ENCODE peak calls at places on chromosomes 12 and 14, in four cellular contexts. L is astrocyte, E is hepatocyte, D is HepG2. A is an unnamed sample.

GRCh38 chr14:38500125-38500524 is 244.2 kb upstream of the CLEC14A start:
- DNase-seq in L (no peak), E (no peak), D (no peak), A (no peak)

GRCh38 chr12:86723326-86723725 is 467.1 kb upstream of the MGAT4C start:
- DNase-seq in L (no peak), E (no peak), D (no peak), A (no peak)

GRCh38 chr14:24959791-24960331 is 90.1 kb downstream of the STXBP6 start:
- DNase-seq in L (no peak), E (peak), D (peak), A (no peak)

GRCh38 chr12:102824218-102824835 is 92.7 kb downstream of the PAH start:
- DNase-seq in L (no peak), E (peak), D (peak), A (peak)

GRCh38 chr12:33588082-33588712 is 148.6 kb upstream of the SYT10 start:
- DNase-seq in L (peak), E (peak), D (no peak), A (peak)

GRCh38 chr12:19154696-19155095 is 25.2 kb downstream of the PLEKHA5 start:
- DNase-seq in L (no peak), E (no peak), D (no peak), A (no peak)

GRCh38 chr12:21526053-21526452 is at the start of gene SPX:
- DNase-seq in L (no peak), E (no peak), D (peak), A (no peak)

GRCh38 chr12:89828575-89828974 is 119.9 kb upstream of the ATP2B1 start:
- DNase-seq in L (no peak), E (no peak), D (no peak), A (no peak)

GRCh38 chr12:129607293-129607692 is 296.5 kb downstream of the TMEM132D start:
- DNase-seq in L (peak), E (peak), D (no peak), A (no peak)

GRCh38 chr14:104158827-104159798 is 20.7 kb downstream of the KIF26A start:
- DNase-seq in L (no peak), E (no peak), D (no peak), A (no peak)

GRCh38 chr12:50275545-50275944 is 7.8 kb downstream of the LIMA1 start:
- DNase-seq in L (no peak), E (no peak), D (no peak), A (peak)

GRCh38 chr12:111271674-111272418 is 97.0 kb downstream of the PHETA1 start:
- DNase-seq in L (no peak), E (no peak), D (no peak), A (no peak)

GRCh38 chr12:9798008-9798619 is 29.2 kb upstream of the KLRF1 start:
- DNase-seq in L (peak), E (peak), D (peak), A (peak)

GRCh38 chr12:119479121-119479561 is 114.4 kb upstream of the TMEM233 start:
- DNase-seq in L (no peak), E (no peak), D (no peak), A (no peak)

GRCh38 chr12:67471810-67472209 is 176.7 kb upstream of the DYRK2 start:
- DNase-seq in L (no peak), E (no peak), D (no peak), A (no peak)

GRCh38 chr14:50008562-50009355 is 107.6 kb downstream of the VCPKMT start:
- DNase-seq in L (no peak), E (no peak), D (no peak), A (peak)

GRCh38 chr12:3097186-3097804 is 20.1 kb downstream of the TSPAN9 start:
- DNase-seq in L (peak), E (peak), D (peak), A (peak)

GRCh38 chr12:124592050-124592449 is 24.6 kb upstream of the NCOR2 start:
- DNase-seq in L (peak), E (no peak), D (no peak), A (no peak)

GRCh38 chr12:120944645-120945217 is 33.6 kb upstream of the HNF1A start:
- DNase-seq in L (no peak), E (peak), D (no peak), A (peak)

GRCh38 chr14:99129211-99129696 is 142.7 kb downstream of the BCL11B start:
- DNase-seq in L (no peak), E (no peak), D (no peak), A (no peak)

GRCh38 chr12:2582631-2583616 is 211.8 kb upstream of the FKBP4 start:
- DNase-seq in L (peak), E (peak), D (peak), A (peak)

GRCh38 chr12:26119391-26119981 is 5.4 kb downstream of the BHLHE41 start:
- DNase-seq in L (peak), E (peak), D (peak), A (no peak)

GRCh38 chr12:81797100-81797499 is 38.0 kb upstream of the PPFIA2 start:
- DNase-seq in L (no peak), E (peak), D (peak), A (no peak)

GRCh38 chr12:81798294-81798693 is 39.1 kb upstream of the PPFIA2 start:
- DNase-seq in L (no peak), E (no peak), D (no peak), A (no peak)

DNA sequence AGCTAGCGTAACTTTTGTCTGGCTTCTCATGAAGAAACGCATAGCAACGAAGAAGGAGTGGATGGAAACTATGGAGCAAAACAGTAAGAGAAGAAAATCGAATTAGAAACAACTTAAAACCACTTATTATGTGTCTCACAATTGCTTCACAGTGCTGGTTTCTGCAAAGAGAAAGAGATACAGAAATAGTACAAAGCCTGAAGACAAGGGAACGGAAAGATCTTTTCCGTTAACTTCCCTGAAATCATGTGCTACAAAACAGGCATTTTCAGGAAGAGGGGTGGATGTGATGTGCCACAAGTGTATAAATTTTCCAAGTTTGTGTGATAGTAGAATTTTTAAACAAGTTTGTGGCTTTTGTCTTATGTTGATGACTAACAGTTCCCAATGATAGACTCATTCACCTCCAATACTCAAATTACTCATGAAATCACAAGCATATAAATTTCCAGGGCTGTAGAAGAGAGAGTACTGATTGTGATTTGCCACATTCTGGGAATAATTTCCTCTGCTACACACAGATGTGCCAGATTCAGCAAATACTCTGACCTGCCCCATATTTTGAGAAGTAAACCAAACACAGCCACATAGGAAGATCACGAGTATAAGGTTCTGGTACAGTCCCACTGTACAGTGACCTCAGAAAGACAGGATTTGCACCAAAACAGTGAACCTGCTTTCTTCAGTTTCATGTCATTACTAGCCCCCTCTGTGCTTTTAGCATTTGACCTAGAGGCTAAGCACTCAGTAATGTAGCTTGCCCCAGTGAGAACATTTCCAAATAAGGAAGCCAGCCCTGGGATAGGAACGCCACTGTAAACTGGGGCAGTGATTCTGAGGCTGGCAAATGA is 41.4 kb upstream of the PPFIA2 start:
- DNase-seq in L (peak), E (no peak), D (no peak), A (no peak)
- H3K27ac ChIP-seq in L (peak), E (no peak), D (no peak), A (no peak)

GRCh38 chr12:108731866-108732461 is 646 bp upstream of the CORO1C start:
- DNase-seq in L (peak), E (peak), D (peak), A (peak)

GRCh38 chr12:108735855-108736254 is 4.5 kb upstream of the CORO1C start:
- DNase-seq in L (no peak), E (no peak), D (no peak), A (no peak)

GRCh38 chr12:108733132-108733531 is 1.8 kb upstream of the CORO1C start:
- DNase-seq in L (no peak), E (no peak), D (no peak), A (no peak)

GRCh38 chr12:108732489-108732888 is 1.2 kb upstream of the CORO1C start:
- DNase-seq in L (no peak), E (no peak), D (no peak), A (no peak)

GRCh38 chr12:108734200-108734906 is 3.0 kb upstream of the CORO1C start:
- DNase-seq in L (peak), E (peak), D (peak), A (peak)
- H3K4me2 ChIP-seq in L (peak), E (peak), D (peak), A (peak)

GRCh38 chr14:60204104-60204842 is 39.1 kb upstream of the DHRS7 start:
- DNase-seq in L (no peak), E (no peak), D (no peak), A (no peak)
- H3K4me3 ChIP-seq in L (no peak), E (no peak), D (no peak), A (no peak)

GRCh38 chr14:22152161-22152870 is 436.7 kb downstream of the DAD1 start:
- DNase-seq in L (no peak), E (no peak), D (no peak), A (no peak)
- H3K27ac ChIP-seq in L (no peak), E (peak), D (no peak), A (no peak)

DNA sequence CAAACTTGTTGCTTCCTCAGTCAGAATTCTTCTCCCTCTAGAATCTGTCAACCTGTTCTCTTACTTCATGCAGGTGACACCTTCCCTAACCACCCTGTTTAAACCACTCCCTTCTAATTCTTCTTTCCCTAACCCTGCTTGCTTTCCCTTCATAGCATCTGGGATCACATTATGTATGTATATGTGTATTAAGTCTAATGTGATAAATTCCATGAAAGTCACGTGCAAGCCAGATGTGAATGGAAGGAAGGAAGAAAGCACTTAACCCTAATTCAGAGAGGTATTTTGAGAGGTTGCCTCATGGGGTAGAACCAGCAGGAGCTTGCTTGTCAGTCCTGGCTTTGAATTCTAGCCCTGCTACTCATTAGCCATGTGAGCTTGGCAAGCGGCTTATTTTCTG is 340.0 kb downstream of the TRHDE start:
- DNase-seq in L (no peak), E (no peak), D (no peak), A (no peak)
- H3K4me2 ChIP-seq in L (no peak), E (no peak), D (no peak), A (no peak)

GRCh38 chr12:64674367-64674922 is 64.2 kb downstream of the RASSF3 start:
- DNase-seq in L (no peak), E (no peak), D (no peak), A (no peak)

GRCh38 chr12:64673490-64674169 is 63.3 kb downstream of the RASSF3 start:
- DNase-seq in L (peak), E (no peak), D (peak), A (no peak)

GRCh38 chr12:64671682-64672081 is 61.4 kb downstream of the RASSF3 start:
- DNase-seq in L (no peak), E (no peak), D (no peak), A (peak)

GRCh38 chr12:64670856-64671639 is 60.8 kb downstream of the RASSF3 start:
- DNase-seq in L (peak), E (no peak), D (no peak), A (peak)

GRCh38 chr12:64672925-64673409 is 62.7 kb downstream of the RASSF3 start:
- DNase-seq in L (peak), E (peak), D (peak), A (peak)
- H3K4me3 ChIP-seq in L (no peak), E (no peak), D (no peak), A (no peak)

A was measured in PC-9.